ENCODE peak calls at places on chromosomes 11 and 22, in ten cellular contexts. F, W, I, U, M, R, D, A, V and J are unnamed samples.

GRCh38 chr11:121866822-121867221 is 249.2 kb downstream of the BLID start:
- DNase-seq in I (no peak), M (no peak), D (no peak), R (no peak), V (no peak), F (no peak), U (no peak), W (no peak), A (no peak), J (no peak)

GRCh38 chr22:39518996-39519680 is 1.2 kb upstream of the ATF4 start:
- DNase-seq in R (no peak), A (no peak), D (peak; percentile 50), M (peak; percentile 55), F (peak; percentile 57), U (no peak), W (no peak), V (peak; percentile 65), I (peak; percentile 61), J (peak; percentile 62)

GRCh38 chr22:46994983-46995382 is 232.5 kb downstream of the TBC1D22A start:
- DNase-seq in U (no peak), R (no peak), D (no peak), M (no peak), F (no peak), V (no peak), A (no peak), W (no peak), I (no peak), J (no peak)

GRCh38 chr22:50714150-50714549 is 23.9 kb upstream of the ACR start:
- DNase-seq in U (no peak), F (no peak), R (no peak), I (no peak), A (peak; percentile 70), V (no peak), M (no peak), D (no peak), W (no peak), J (no peak)

GRCh38 chr11:58927393-58928081 is 11.8 kb upstream of the GLYATL1 start:
- DNase-seq in V (peak; percentile 75), F (peak; percentile 13), M (peak; percentile 49), A (no peak), R (peak; percentile 34), U (peak; percentile 3), I (peak; percentile 43), W (peak; percentile 10), D (no peak), J (peak; percentile 51)

GRCh38 chr11:9982796-9983579 is 311.0 kb downstream of the SBF2 start:
- DNase-seq in V (peak; percentile 62), R (no peak), M (no peak), U (no peak), W (peak; percentile 39), I (peak; percentile 78), D (no peak), F (no peak), A (peak; percentile 88), J (peak; percentile 19)

GRCh38 chr22:29004647-29005371 is 56.8 kb downstream of the C22orf31 start:
- DNase-seq in I (peak; percentile 45), U (peak; percentile 52), F (peak; percentile 49), M (peak; percentile 28), A (no peak), V (peak; percentile 68), D (no peak), R (peak; percentile 30), W (peak; percentile 17), J (peak; percentile 25)

GRCh38 chr22:19802881-19803735 is 42.5 kb downstream of the TBX1 start:
- DNase-seq in V (no peak), F (no peak), I (no peak), R (peak; percentile 17), M (no peak), D (no peak), U (no peak), W (no peak), A (peak; percentile 56), J (no peak)

GRCh38 chr22:39554170-39554569 is 16.4 kb upstream of the CACNA1I start:
- DNase-seq in U (no peak), W (no peak), A (no peak), I (no peak), D (no peak), R (no peak), V (no peak), M (no peak), F (no peak), J (no peak)

GRCh38 chr22:46008836-46009596 is 32.1 kb upstream of the WNT7B start:
- DNase-seq in I (no peak), M (no peak), R (peak; percentile 16), U (no peak), F (no peak), A (peak; percentile 58), D (peak; percentile 42), V (no peak), W (no peak), J (no peak)

GRCh38 chr11:121300972-121301699 is 8.6 kb downstream of the SC5D start:
- DNase-seq in D (no peak), W (no peak), R (no peak), M (no peak), U (no peak), F (no peak), I (no peak), V (no peak), A (no peak), J (no peak)

GRCh38 chr11:3167143-3168119 is 2.3 kb upstream of the OSBPL5 start:
- DNase-seq in U (no peak), I (no peak), A (no peak), D (no peak), W (no peak), F (no peak), R (peak; percentile 18), V (no peak), M (no peak), J (no peak)

GRCh38 chr11:85886089-85887056 is 31.2 kb downstream of the CCDC83 start:
- DNase-seq in U (no peak), I (peak; percentile 33), M (no peak), F (no peak), W (no peak), R (no peak), D (peak; percentile 73), A (no peak), V (no peak), J (no peak)

GRCh38 chr22:19216579-19216978 is 38.0 kb upstream of the SLC25A1 start:
- DNase-seq in D (no peak), M (no peak), R (no peak), W (no peak), U (no peak), F (no peak), A (peak; percentile 37), V (no peak), I (no peak), J (no peak)

GRCh38 chr11:130624946-130625345 is 176.5 kb downstream of the ADAMTS15 start:
- DNase-seq in U (no peak), M (no peak), R (no peak), A (no peak), I (no peak), F (no peak), W (no peak), V (no peak), D (no peak), J (no peak)

GRCh38 chr11:116217441-116217840 is 555.3 kb downstream of the BUD13 start:
- DNase-seq in D (no peak), R (no peak), F (no peak), M (no peak), U (no peak), I (no peak), V (no peak), W (no peak), A (no peak), J (no peak)

GRCh38 chr11:124758355-124759267 is 3.5 kb downstream of the ESAM start:
- DNase-seq in D (peak; percentile 41), V (peak; percentile 94), U (peak; percentile 41), F (peak; percentile 55), I (peak; percentile 69), R (peak; percentile 84), M (peak; percentile 64), W (peak; percentile 83), A (peak; percentile 82), J (peak; percentile 90)